ENCODE peak calls at places on chromosomes 4 and X, in seven cellular contexts. L is CD14-positive monocyte; M is thyroid gland; S is nephron progenitor cell; A is NCI-H1436; J is spleen; H is stimulated activated CD8-positive, alpha-beta memory T cell treated with anti-CD3 and anti-CD28 coated beads, Interleukin-15, amount 100 ng/mL, for 1 hour. D is an unnamed sample.

GRCh38 chr4:4339504-4340085 is 47.3 kb upstream of the NSG1 start:
- DNase-seq in L (no peak), M (no peak), S (no peak), A (no peak), J (peak), H (no peak), D (no peak)

GRCh38 chr4:139555705-139556070 is 331 bp downstream of the SETD7 start:
- DNase-seq in L (peak), M (peak), S (no peak), A (no peak), J (no peak), H (no peak), D (peak)

GRCh38 chrX:39163585-39163984 is 362.3 kb downstream of the MID1IP1 start:
- DNase-seq in L (no peak), M (no peak), S (no peak), A (no peak), J (no peak), H (no peak), D (no peak)

GRCh38 chr4:8046925-8047541 is 107.4 kb upstream of the AFAP1 start:
- DNase-seq in L (no peak), M (no peak), S (no peak), A (no peak), J (no peak), H (no peak), D (no peak)

GRCh38 chrX:104668550-104668949 is 102.6 kb downstream of the IL1RAPL2 start:
- DNase-seq in L (no peak), M (no peak), S (no peak), A (no peak), J (no peak), H (no peak), D (no peak)

GRCh38 chr4:2861631-2862436 is 18.2 kb downstream of the ADD1 start:
- DNase-seq in L (no peak), M (no peak), S (no peak), A (no peak), J (no peak), H (no peak), D (no peak)

GRCh38 chr4:26426892-26427291 is 63.4 kb downstream of the CCKAR start:
- DNase-seq in L (no peak), M (no peak), S (no peak), A (no peak), J (no peak), H (no peak), D (no peak)

GRCh38 chr4:170339522-170339921 is 249.8 kb upstream of the AADAT start:
- DNase-seq in L (no peak), M (no peak), S (no peak), A (no peak), J (no peak), H (no peak), D (no peak)

GRCh38 chrX:70592091-70592490 is 147.5 kb downstream of the DLG3 start:
- DNase-seq in L (no peak), M (no peak), S (no peak), A (no peak), J (no peak), H (no peak), D (no peak)